ENCODE peak calls at places on chromosome 5, in four cellular contexts. Z is HepG2, O is H1, I is GM12878. S is an unnamed sample.

GRCh38 chr5:72557576-72558336 is 50.5 kb upstream of the ZNF366 start:
- DNase-seq in Z (no peak), O (no peak), I (no peak), S (no peak)

GRCh38 chr5:170511550-170511949 is 7.7 kb downstream of the KCNIP1 start:
- DNase-seq in Z (no peak), O (no peak), I (no peak), S (no peak)

GRCh38 chr5:72355706-72356299 is 35.6 kb downstream of the PTCD2 start:
- DNase-seq in Z (no peak), O (no peak), I (no peak), S (no peak)

GRCh38 chr5:115033861-115034260 is 135.8 kb downstream of the TRIM36 start:
- DNase-seq in Z (peak; percentile 6), O (peak; percentile 39), I (no peak), S (peak; percentile 16)

GRCh38 chr5:103232393-103232999 is 26.1 kb upstream of the MACIR start:
- DNase-seq in Z (peak; percentile 41), O (no peak), I (no peak), S (no peak)

GRCh38 chr5:177426566-177427210 is at the start of gene GRK6:
- DNase-seq in Z (no peak), O (no peak), I (no peak), S (no peak)

GRCh38 chr5:177495243-177496060 is 2.0 kb downstream of the PDLIM7 start:
- DNase-seq in Z (peak; percentile 62), O (peak; percentile 85), I (no peak), S (peak; percentile 90)

GRCh38 chr5:133340822-133341221 is 271.5 kb downstream of the FSTL4 start:
- DNase-seq in Z (no peak), O (no peak), I (no peak), S (no peak)

GRCh38 chr5:74889523-74890105 is 23.4 kb upstream of the FAM169A start:
- DNase-seq in Z (no peak), O (no peak), I (peak; percentile 57), S (no peak)

GRCh38 chr5:172870261-172870806 is 36.3 kb downstream of the ERGIC1 start:
- DNase-seq in Z (no peak), O (no peak), I (no peak), S (no peak)

GRCh38 chr5:55063220-55063863 is 39.1 kb upstream of the GZMA start:
- DNase-seq in Z (no peak), O (no peak), I (no peak), S (no peak)

GRCh38 chr5:173771058-173771742 is 116.9 kb upstream of the CPEB4 start:
- DNase-seq in Z (no peak), O (no peak), I (no peak), S (no peak)

GRCh38 chr5:101160002-101160401 is 256.9 kb upstream of the ST8SIA4 start:
- DNase-seq in Z (no peak), O (no peak), I (no peak), S (no peak)

GRCh38 chr5:80960531-80961375 is 590 bp downstream of the RASGRF2 start:
- DNase-seq in Z (peak; percentile 18), O (no peak), I (no peak), S (no peak)

GRCh38 chr5:179258922-179259730 is 86.1 kb downstream of the ADAMTS2 start:
- DNase-seq in Z (no peak), O (no peak), I (no peak), S (no peak)

GRCh38 chr5:17218353-17219005 is 1.0 kb downstream of the BASP1 start:
- DNase-seq in Z (no peak), O (no peak), I (no peak), S (no peak)

GRCh38 chr5:90606539-90606938 is 47.9 kb downstream of the ADGRV1 start:
- DNase-seq in Z (peak; percentile 14), O (no peak), I (no peak), S (no peak)

GRCh38 chr5:103041071-103041676 is 78.8 kb downstream of the GIN1 start:
- DNase-seq in Z (peak; percentile 20), O (no peak), I (no peak), S (no peak)

GRCh38 chr5:140181525-140181924 is 6.5 kb downstream of the CYSTM1 start:
- DNase-seq in Z (no peak), O (no peak), I (no peak), S (no peak)

GRCh38 chr5:40066616-40067015 is 613.1 kb upstream of the PTGER4 start:
- DNase-seq in Z (no peak), O (no peak), I (no peak), S (no peak)

DNA sequence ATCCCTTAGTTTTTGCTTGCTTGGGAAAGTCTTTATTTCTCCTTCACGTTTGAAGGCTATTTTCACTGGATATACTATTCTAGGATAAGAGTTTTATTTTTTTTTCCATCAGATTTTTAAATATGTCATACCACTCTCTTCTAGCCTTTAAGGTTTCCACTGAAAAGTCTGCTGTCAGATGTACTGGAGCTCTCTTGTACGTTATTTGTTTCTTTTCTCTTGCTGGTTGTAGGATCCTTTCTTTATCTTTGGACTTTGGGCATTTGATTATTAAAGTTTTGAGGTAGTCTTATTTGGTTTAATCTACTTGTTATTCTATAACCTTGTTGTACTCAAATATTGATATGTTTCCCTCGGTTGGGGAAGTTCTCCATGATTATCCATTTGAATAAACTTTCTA is 848.4 kb upstream of the COX7C start:
- DNase-seq in Z (no peak), O (no peak), I (no peak), S (no peak)
- H3K9ac ChIP-seq in Z (no peak overlapping the region), O (no peak overlapping the region), I (no peak overlapping the region), S (no peak overlapping the region)

DNA sequence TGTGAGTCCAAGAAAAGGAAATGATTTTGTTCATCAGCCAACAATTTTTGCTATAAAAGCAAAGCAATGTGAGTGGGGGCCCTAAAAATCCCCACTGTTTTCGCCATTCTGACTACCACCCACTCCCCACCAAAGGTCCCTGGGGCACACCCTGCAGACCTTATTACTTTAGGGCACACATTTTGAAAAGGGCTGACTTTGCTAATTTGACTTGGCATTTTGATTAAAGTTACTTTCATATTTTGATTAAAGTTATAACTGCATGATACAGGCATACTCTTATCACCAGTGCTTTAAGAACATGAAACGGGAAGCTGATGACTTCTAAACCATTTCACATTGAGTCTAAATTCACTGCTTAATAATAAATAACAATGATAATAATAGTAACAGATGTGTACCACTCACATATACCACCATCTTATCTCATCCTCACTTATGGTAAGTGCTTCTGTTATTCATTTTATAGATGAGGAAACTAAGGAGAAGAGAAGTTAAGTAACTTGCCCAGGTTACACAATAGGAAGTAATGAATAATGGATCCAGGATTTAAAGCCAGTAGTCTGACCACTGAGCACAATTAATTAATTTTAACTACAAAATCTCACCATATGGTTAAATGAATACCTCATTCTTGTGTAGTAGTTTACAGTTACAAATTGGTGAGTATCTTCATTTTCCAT is 25.4 kb upstream of the NR3C1 start:
- DNase-seq in Z (no peak), O (no peak), I (no peak), S (no peak)
- TF ChIP-seq SUZ12 in Z (no peak), O (no peak), I (no peak), S (no peak)

GRCh38 chr5:58493136-58493535 is 1.9 kb downstream of the GAPT start:
- DNase-seq in Z (no peak), O (no peak), I (no peak), S (no peak)

GRCh38 chr5:58491216-58491892 is at the start of gene GAPT:
- DNase-seq in Z (no peak), O (no peak), I (peak; percentile 9), S (no peak)

GRCh38 chr5:58496488-58496887 is 5.3 kb downstream of the GAPT start:
- DNase-seq in Z (no peak), O (no peak), I (no peak), S (no peak)

GRCh38 chr5:58490397-58491072 is 700 bp upstream of the GAPT start:
- DNase-seq in Z (no peak), O (no peak), I (no peak), S (no peak)
- H3K9ac ChIP-seq in Z (no peak overlapping the region), O (no peak overlapping the region), I (no peak overlapping the region), S (no peak overlapping the region)

GRCh38 chr5:50712479-50712878 is 46.0 kb downstream of the PARP8 start:
- DNase-seq in Z (no peak), O (no peak), I (no peak), S (no peak)

GRCh38 chr5:50711280-50711679 is 44.8 kb downstream of the PARP8 start:
- DNase-seq in Z (no peak), O (no peak), I (peak; percentile 87), S (no peak)

GRCh38 chr5:50715001-50715400 is 48.6 kb downstream of the PARP8 start:
- DNase-seq in Z (no peak), O (no peak), I (no peak), S (no peak)

GRCh38 chr5:50709471-50709870 is 43.0 kb downstream of the PARP8 start:
- DNase-seq in Z (no peak), O (no peak), I (no peak), S (no peak)

GRCh38 chr5:50710838-50711237 is 44.4 kb downstream of the PARP8 start:
- DNase-seq in Z (no peak), O (no peak), I (no peak), S (no peak)
- TF ChIP-seq SUZ12 in Z (no peak), O (no peak), I (no peak), S (no peak)

GRCh38 chr5:150410524-150411244 is 2.0 kb downstream of the CD74 start:
- DNase-seq in Z (peak; percentile 59), O (no peak), I (peak; percentile 71), S (peak; percentile 36)
- H3K9ac ChIP-seq in Z (no peak overlapping the region), O (peak overlapping the region; percentile 30), I (peak overlapping the region; percentile 100), S (peak overlapping the region; percentile 52)

DNA sequence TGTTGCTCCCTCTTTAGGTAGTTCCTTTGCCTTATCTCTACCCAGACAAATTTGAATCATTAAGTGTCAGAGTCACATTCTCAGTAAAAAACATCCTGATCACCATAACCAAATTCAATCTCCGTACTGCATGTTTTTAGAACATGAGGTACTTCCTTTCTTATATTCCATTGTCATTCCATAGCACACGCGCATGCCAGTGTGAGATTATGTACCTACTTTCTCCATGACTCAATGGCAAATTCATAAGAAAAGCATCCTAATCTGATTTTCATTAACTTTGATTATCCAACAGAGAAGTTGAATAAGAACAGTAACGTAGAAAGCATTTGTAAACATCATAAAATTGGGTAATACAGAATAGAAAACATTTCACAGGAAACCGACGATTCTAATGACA is 1118.6 kb upstream of the CDH9 start:
- DNase-seq in Z (no peak), O (no peak), I (no peak), S (no peak)
- TF ChIP-seq SUZ12 in Z (no peak), O (no peak), I (no peak), S (no peak)